ENCODE peak calls at places on chromosome 15, in seven cellular contexts. One of them, this sample, is unnamed.

GRCh38 chr15:54159044-54159443 is 180.8 kb downstream of the UNC13C start:
- DNase-seq in RWPE1: no peak
- DNase-seq in progenitor cell of endocrine pancreas: no peak
- DNase-seq in uterus: no peak
- DNase-seq in brain microvascular endothelial cell: no peak
- DNase-seq in bronchial epithelial cell: no peak
- DNase-seq in upper lobe of right lung: no peak
- DNase-seq in this sample: no peak

GRCh38 chr15:74242296-74242929 is 6.3 kb downstream of the CCDC33 start:
- DNase-seq in RWPE1: no peak
- DNase-seq in progenitor cell of endocrine pancreas: no peak
- DNase-seq in uterus: no peak
- DNase-seq in brain microvascular endothelial cell: peak
- DNase-seq in bronchial epithelial cell: no peak
- DNase-seq in upper lobe of right lung: no peak
- DNase-seq in this sample: peak

GRCh38 chr15:28984421-28985375 is 98.9 kb downstream of the APBA2 start:
- DNase-seq in RWPE1: no peak
- DNase-seq in progenitor cell of endocrine pancreas: no peak
- DNase-seq in uterus: no peak
- DNase-seq in brain microvascular endothelial cell: peak
- DNase-seq in bronchial epithelial cell: no peak
- DNase-seq in upper lobe of right lung: no peak
- DNase-seq in this sample: no peak

GRCh38 chr15:96802870-96803269 is 472.4 kb downstream of the NR2F2 start:
- DNase-seq in RWPE1: no peak
- DNase-seq in progenitor cell of endocrine pancreas: no peak
- DNase-seq in uterus: no peak
- DNase-seq in brain microvascular endothelial cell: no peak
- DNase-seq in bronchial epithelial cell: no peak
- DNase-seq in upper lobe of right lung: no peak
- DNase-seq in this sample: no peak

GRCh38 chr15:86055688-86056087 is 24.0 kb upstream of the AGBL1 start:
- DNase-seq in RWPE1: no peak
- DNase-seq in progenitor cell of endocrine pancreas: no peak
- DNase-seq in uterus: no peak
- DNase-seq in brain microvascular endothelial cell: no peak
- DNase-seq in bronchial epithelial cell: no peak
- DNase-seq in upper lobe of right lung: no peak
- DNase-seq in this sample: no peak

GRCh38 chr15:63324770-63325169 is 47.4 kb downstream of the APH1B start:
- DNase-seq in RWPE1: no peak
- DNase-seq in progenitor cell of endocrine pancreas: no peak
- DNase-seq in uterus: no peak
- DNase-seq in brain microvascular endothelial cell: no peak
- DNase-seq in bronchial epithelial cell: no peak
- DNase-seq in upper lobe of right lung: no peak
- DNase-seq in this sample: no peak

GRCh38 chr15:22861151-22861550 is 22.7 kb downstream of the NIPA2 start:
- DNase-seq in RWPE1: no peak
- DNase-seq in progenitor cell of endocrine pancreas: no peak
- DNase-seq in uterus: no peak
- DNase-seq in brain microvascular endothelial cell: no peak
- DNase-seq in bronchial epithelial cell: no peak
- DNase-seq in upper lobe of right lung: no peak
- DNase-seq in this sample: no peak

GRCh38 chr15:74200394-74200793 is 2.2 kb downstream of the STRA6 start:
- DNase-seq in RWPE1: peak
- DNase-seq in progenitor cell of endocrine pancreas: no peak
- DNase-seq in uterus: peak
- DNase-seq in brain microvascular endothelial cell: peak
- DNase-seq in bronchial epithelial cell: peak
- DNase-seq in upper lobe of right lung: no peak
- DNase-seq in this sample: peak

GRCh38 chr15:67899596-67900283 is 59.9 kb upstream of the RNU6-1 start:
- DNase-seq in RWPE1: no peak
- DNase-seq in progenitor cell of endocrine pancreas: no peak
- DNase-seq in uterus: no peak
- DNase-seq in brain microvascular endothelial cell: no peak
- DNase-seq in bronchial epithelial cell: no peak
- DNase-seq in upper lobe of right lung: no peak
- DNase-seq in this sample: no peak

GRCh38 chr15:65791335-65792129 is 561 bp downstream of the DENND4A start:
- DNase-seq in RWPE1: peak
- DNase-seq in progenitor cell of endocrine pancreas: peak
- DNase-seq in uterus: peak
- DNase-seq in brain microvascular endothelial cell: peak
- DNase-seq in bronchial epithelial cell: no peak
- DNase-seq in upper lobe of right lung: peak
- DNase-seq in this sample: peak

GRCh38 chr15:24772256-24772655 is 96.7 kb downstream of the NPAP1 start:
- DNase-seq in RWPE1: no peak
- DNase-seq in progenitor cell of endocrine pancreas: no peak
- DNase-seq in uterus: no peak
- DNase-seq in brain microvascular endothelial cell: no peak
- DNase-seq in bronchial epithelial cell: no peak
- DNase-seq in upper lobe of right lung: no peak
- DNase-seq in this sample: no peak
- TF ChIP-seq CTCF in RWPE1: no peak
- TF ChIP-seq CTCF in progenitor cell of endocrine pancreas: peak
- TF ChIP-seq CTCF in uterus: no peak
- TF ChIP-seq CTCF in brain microvascular endothelial cell: no peak
- TF ChIP-seq CTCF in bronchial epithelial cell: no peak
- TF ChIP-seq CTCF in upper lobe of right lung: no peak
- TF ChIP-seq CTCF in this sample: no peak

GRCh38 chr15:39347453-39347852 is 233.4 kb upstream of the THBS1 start:
- DNase-seq in RWPE1: no peak
- DNase-seq in progenitor cell of endocrine pancreas: no peak
- DNase-seq in uterus: no peak
- DNase-seq in brain microvascular endothelial cell: no peak
- DNase-seq in bronchial epithelial cell: no peak
- DNase-seq in upper lobe of right lung: no peak
- DNase-seq in this sample: no peak
- TF ChIP-seq CTCF in RWPE1: no peak
- TF ChIP-seq CTCF in progenitor cell of endocrine pancreas: no peak
- TF ChIP-seq CTCF in uterus: no peak
- TF ChIP-seq CTCF in brain microvascular endothelial cell: no peak
- TF ChIP-seq CTCF in bronchial epithelial cell: no peak
- TF ChIP-seq CTCF in upper lobe of right lung: no peak
- TF ChIP-seq CTCF in this sample: no peak

GRCh38 chr15:83206971-83207621 is 527 bp downstream of the HDGFL3 start:
- DNase-seq in RWPE1: peak
- DNase-seq in progenitor cell of endocrine pancreas: peak
- DNase-seq in uterus: peak
- DNase-seq in brain microvascular endothelial cell: peak
- DNase-seq in bronchial epithelial cell: no peak
- DNase-seq in upper lobe of right lung: peak
- DNase-seq in this sample: peak

GRCh38 chr15:83209333-83209732 is 1.7 kb upstream of the HDGFL3 start:
- DNase-seq in RWPE1: no peak
- DNase-seq in progenitor cell of endocrine pancreas: no peak
- DNase-seq in uterus: no peak
- DNase-seq in brain microvascular endothelial cell: no peak
- DNase-seq in bronchial epithelial cell: no peak
- DNase-seq in upper lobe of right lung: no peak
- DNase-seq in this sample: no peak

GRCh38 chr15:83206387-83206970 is 1.1 kb downstream of the HDGFL3 start:
- DNase-seq in RWPE1: peak
- DNase-seq in progenitor cell of endocrine pancreas: no peak
- DNase-seq in uterus: no peak
- DNase-seq in brain microvascular endothelial cell: no peak
- DNase-seq in bronchial epithelial cell: no peak
- DNase-seq in upper lobe of right lung: no peak
- DNase-seq in this sample: peak

GRCh38 chr15:83207622-83208356 is at the start of gene HDGFL3:
- DNase-seq in RWPE1: peak
- DNase-seq in progenitor cell of endocrine pancreas: peak
- DNase-seq in uterus: peak
- DNase-seq in brain microvascular endothelial cell: peak
- DNase-seq in bronchial epithelial cell: no peak
- DNase-seq in upper lobe of right lung: peak
- DNase-seq in this sample: peak

GRCh38 chr15:83208357-83208661 is 686 bp upstream of the HDGFL3 start:
- DNase-seq in RWPE1: no peak
- DNase-seq in progenitor cell of endocrine pancreas: no peak
- DNase-seq in uterus: no peak
- DNase-seq in brain microvascular endothelial cell: no peak
- DNase-seq in bronchial epithelial cell: no peak
- DNase-seq in upper lobe of right lung: no peak
- DNase-seq in this sample: no peak
- TF ChIP-seq CTCF in RWPE1: no peak
- TF ChIP-seq CTCF in progenitor cell of endocrine pancreas: no peak
- TF ChIP-seq CTCF in uterus: no peak
- TF ChIP-seq CTCF in brain microvascular endothelial cell: peak
- TF ChIP-seq CTCF in bronchial epithelial cell: no peak
- TF ChIP-seq CTCF in upper lobe of right lung: no peak
- TF ChIP-seq CTCF in this sample: no peak

DNA sequence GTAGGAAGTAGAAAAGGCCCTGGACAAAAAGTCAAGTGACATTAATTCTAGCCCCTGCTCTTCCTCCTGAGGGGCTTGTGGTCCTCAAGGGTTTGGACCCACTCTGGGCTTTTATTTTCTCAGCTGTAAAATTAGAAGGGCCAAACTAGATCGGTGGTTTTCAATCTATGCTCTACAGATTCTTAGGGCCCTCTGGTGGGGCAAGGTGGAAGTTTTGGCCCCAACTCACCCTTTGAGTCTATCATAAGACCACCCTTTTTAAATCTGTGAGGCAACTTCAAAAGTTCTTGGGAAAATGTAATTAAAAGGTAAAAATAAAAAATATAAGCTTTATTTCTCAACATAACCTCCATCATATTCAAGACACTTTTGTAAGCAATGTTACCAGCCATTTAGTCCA is 25.6 kb upstream of the CFAP161 start:
- DNase-seq in RWPE1: no peak
- DNase-seq in progenitor cell of endocrine pancreas: no peak
- DNase-seq in uterus: no peak
- DNase-seq in brain microvascular endothelial cell: no peak
- DNase-seq in bronchial epithelial cell: no peak
- DNase-seq in upper lobe of right lung: no peak
- DNase-seq in this sample: peak
- TF ChIP-seq CTCF in RWPE1: no peak
- TF ChIP-seq CTCF in progenitor cell of endocrine pancreas: peak
- TF ChIP-seq CTCF in uterus: peak
- TF ChIP-seq CTCF in brain microvascular endothelial cell: peak
- TF ChIP-seq CTCF in bronchial epithelial cell: peak
- TF ChIP-seq CTCF in upper lobe of right lung: peak
- TF ChIP-seq CTCF in this sample: peak

DNA sequence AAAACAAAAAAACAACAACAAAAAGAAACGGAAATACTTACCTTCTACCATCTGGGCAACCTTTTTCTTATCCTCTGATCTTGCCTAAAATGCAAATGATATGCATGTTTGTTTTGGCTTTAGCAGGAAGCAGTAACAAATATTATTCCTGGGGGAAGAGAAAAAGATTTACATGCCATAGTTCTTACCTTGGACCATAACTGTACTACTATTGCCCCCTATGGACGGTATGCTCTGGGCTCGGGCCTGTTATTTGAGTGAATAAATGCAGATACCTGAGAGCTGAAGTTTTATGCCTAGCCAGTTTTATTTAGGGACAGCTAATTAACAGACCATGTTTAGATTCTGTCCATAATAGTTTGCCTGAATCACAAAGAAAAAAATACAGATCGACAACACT is 12.6 kb upstream of the STARD5 start:
- DNase-seq in RWPE1: peak
- DNase-seq in progenitor cell of endocrine pancreas: no peak
- DNase-seq in uterus: no peak
- DNase-seq in brain microvascular endothelial cell: peak
- DNase-seq in bronchial epithelial cell: peak
- DNase-seq in upper lobe of right lung: no peak
- DNase-seq in this sample: peak
- TF ChIP-seq CTCF in RWPE1: no peak
- TF ChIP-seq CTCF in progenitor cell of endocrine pancreas: peak
- TF ChIP-seq CTCF in uterus: no peak
- TF ChIP-seq CTCF in brain microvascular endothelial cell: peak
- TF ChIP-seq CTCF in bronchial epithelial cell: peak
- TF ChIP-seq CTCF in upper lobe of right lung: peak
- TF ChIP-seq CTCF in this sample: peak

GRCh38 chr15:33309602-33310276 is 1.0 kb upstream of the RYR3 start:
- DNase-seq in RWPE1: no peak
- DNase-seq in progenitor cell of endocrine pancreas: peak
- DNase-seq in uterus: peak
- DNase-seq in brain microvascular endothelial cell: no peak
- DNase-seq in bronchial epithelial cell: peak
- DNase-seq in upper lobe of right lung: no peak
- DNase-seq in this sample: no peak
- TF ChIP-seq CTCF in RWPE1: no peak
- TF ChIP-seq CTCF in progenitor cell of endocrine pancreas: peak
- TF ChIP-seq CTCF in uterus: peak
- TF ChIP-seq CTCF in brain microvascular endothelial cell: peak
- TF ChIP-seq CTCF in bronchial epithelial cell: peak
- TF ChIP-seq CTCF in upper lobe of right lung: peak
- TF ChIP-seq CTCF in this sample: no peak

DNA sequence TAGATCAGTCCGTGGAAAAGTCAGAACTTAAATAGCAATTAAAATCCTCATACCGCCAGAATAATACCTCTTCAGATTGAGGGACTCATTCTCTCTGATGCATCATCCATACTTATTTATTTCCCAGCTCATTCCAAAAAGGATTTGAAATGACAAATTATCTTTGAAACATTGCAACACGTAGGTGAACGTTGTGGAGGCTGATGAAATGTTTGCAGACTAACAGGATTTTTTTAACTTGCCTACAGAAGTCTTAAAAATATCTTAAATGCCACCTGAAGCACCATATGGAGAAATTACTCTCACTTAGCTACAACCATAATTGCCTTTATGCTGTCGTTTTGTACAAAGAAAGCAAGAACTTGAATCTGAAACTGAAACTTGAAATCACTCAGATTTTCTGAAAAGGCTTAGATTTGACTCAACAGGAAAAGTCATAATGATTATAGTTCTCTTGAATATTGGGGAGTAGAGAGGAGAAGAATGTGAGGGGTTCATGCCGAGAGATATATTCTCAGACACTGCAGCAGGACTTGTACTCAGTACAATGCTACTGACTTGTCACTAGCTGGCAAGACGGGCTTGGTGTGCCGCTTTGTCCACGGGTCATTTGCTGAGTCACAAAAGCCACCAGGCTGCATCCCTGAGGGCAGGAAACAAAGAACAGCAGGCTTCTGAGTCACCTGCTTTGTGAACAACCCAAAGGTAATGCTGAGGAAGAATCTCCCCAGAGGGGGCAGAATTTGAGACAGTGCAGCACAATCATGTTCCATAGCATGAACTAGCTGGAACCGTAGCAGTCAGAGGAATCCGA is 7.1 kb upstream of the FMN1 start:
- DNase-seq in RWPE1: peak
- DNase-seq in progenitor cell of endocrine pancreas: peak
- DNase-seq in uterus: no peak
- DNase-seq in brain microvascular endothelial cell: peak
- DNase-seq in bronchial epithelial cell: peak
- DNase-seq in upper lobe of right lung: peak
- DNase-seq in this sample: peak
- TF ChIP-seq CTCF in RWPE1: no peak
- TF ChIP-seq CTCF in progenitor cell of endocrine pancreas: peak
- TF ChIP-seq CTCF in uterus: no peak
- TF ChIP-seq CTCF in brain microvascular endothelial cell: peak
- TF ChIP-seq CTCF in bronchial epithelial cell: peak
- TF ChIP-seq CTCF in upper lobe of right lung: peak
- TF ChIP-seq CTCF in this sample: no peak